ENCODE peak calls at places on chromosomes 3 and 15, in seven cellular contexts. H is fibroblast of villous mesenchyme, M is GM23338, U is left ventricle myocardium inferior, W is neural progenitor cell, P is fibroblast of pulmonary artery, G is fibroblast of lung. D is an unnamed sample.
A peak's percentile ranks its signal among the peaks of the same experiment; 100 is the strongest.

GRCh38 chr3:95036526-95037021 is 973.7 kb downstream of the NSUN3 start:
- DNase-seq in H (no peak), M (peak; percentile 9), U (no peak), W (no peak), P (no peak), G (no peak), D (no peak)

GRCh38 chr3:41202834-41203345 is 3.6 kb downstream of the CTNNB1 start:
- DNase-seq in H (peak; percentile 51), M (peak; percentile 50), U (no peak), W (peak; percentile 32), P (peak; percentile 73), G (peak; percentile 59), D (no peak)

GRCh38 chr15:65346856-65347598 is 30.8 kb downstream of the IGDCC3 start:
- DNase-seq in H (no peak), M (no peak), U (no peak), W (no peak), P (no peak), G (no peak), D (no peak)

GRCh38 chr3:125123906-125124305 is 68.1 kb upstream of the HEG1 start:
- DNase-seq in H (peak; percentile 86), M (no peak), U (no peak), W (no peak), P (peak; percentile 89), G (peak; percentile 93), D (no peak)

GRCh38 chr15:68517285-68517711 is 61.5 kb upstream of the CORO2B start:
- DNase-seq in H (no peak), M (peak; percentile 46), U (peak; percentile 43), W (peak; percentile 66), P (no peak), G (peak; percentile 69), D (peak; percentile 49)

GRCh38 chr3:168416446-168416845 is 320.7 kb upstream of the GOLIM4 start:
- DNase-seq in H (no peak), M (no peak), U (no peak), W (no peak), P (no peak), G (no peak), D (no peak)

GRCh38 chr3:117671707-117672318 is 962.2 kb downstream of the TUSC7 start:
- DNase-seq in H (peak; percentile 11), M (no peak), U (no peak), W (no peak), P (no peak), G (no peak), D (no peak)

GRCh38 chr3:132504375-132504921 is 87.1 kb downstream of the DNAJC13 start:
- DNase-seq in H (peak; percentile 35), M (no peak), U (no peak), W (no peak), P (no peak), G (no peak), D (no peak)

GRCh38 chr3:53377794-53378193 is 30.5 kb upstream of the DCP1A start:
- DNase-seq in H (no peak), M (peak; percentile 12), U (no peak), W (no peak), P (no peak), G (no peak), D (no peak)

GRCh38 chr3:53384465-53385277 is 37.3 kb upstream of the DCP1A start:
- DNase-seq in H (no peak), M (no peak), U (no peak), W (no peak), P (no peak), G (no peak), D (no peak)

GRCh38 chr3:53375019-53375418 is 27.7 kb upstream of the DCP1A start:
- DNase-seq in H (peak; percentile 60), M (peak; percentile 88), U (peak; percentile 36), W (peak; percentile 85), P (peak; percentile 73), G (peak; percentile 21), D (peak; percentile 34)

GRCh38 chr3:53382106-53382505 is 34.8 kb upstream of the DCP1A start:
- DNase-seq in H (no peak), M (no peak), U (no peak), W (no peak), P (peak; percentile 15), G (peak; percentile 33), D (no peak)

GRCh38 chr3:53379898-53380297 is 32.6 kb upstream of the DCP1A start:
- DNase-seq in H (no peak), M (no peak), U (no peak), W (no peak), P (no peak), G (no peak), D (no peak)
- TF ChIP-seq CTCF in H (no peak), M (no peak), U (no peak), W (no peak), P (no peak), G (no peak), D (no peak)

GRCh38 chr3:32148356-32148755 is 41.9 kb downstream of the GPD1L start:
- DNase-seq in H (no peak), M (no peak), U (no peak), W (no peak), P (no peak), G (peak; percentile 46), D (no peak)

GRCh38 chr3:32143849-32144757 is 37.7 kb downstream of the GPD1L start:
- DNase-seq in H (peak; percentile 99), M (peak; percentile 89), U (no peak), W (peak; percentile 80), P (peak; percentile 95), G (peak; percentile 95), D (peak; percentile 42)

GRCh38 chr3:32146669-32147315 is 40.4 kb downstream of the GPD1L start:
- DNase-seq in H (no peak), M (no peak), U (no peak), W (no peak), P (no peak), G (no peak), D (no peak)

GRCh38 chr3:32147509-32147908 is 41.1 kb downstream of the GPD1L start:
- DNase-seq in H (peak; percentile 39), M (no peak), U (no peak), W (no peak), P (no peak), G (peak; percentile 13), D (no peak)

GRCh38 chr3:32147935-32148334 is 41.5 kb downstream of the GPD1L start:
- DNase-seq in H (no peak), M (peak; percentile 22), U (no peak), W (no peak), P (no peak), G (no peak), D (no peak)
- TF ChIP-seq CTCF in H (peak; percentile 25), M (peak; percentile 26), U (no peak), W (no peak), P (peak; percentile 12), G (no peak), D (no peak)

GRCh38 chr3:21290557-21290956 is 460.5 kb downstream of the ZNF385D start:
- DNase-seq in H (no peak), M (peak; percentile 4), U (no peak), W (no peak), P (peak; percentile 8), G (no peak), D (no peak)
- TF ChIP-seq CTCF in H (peak; percentile 55), M (peak; percentile 67), U (peak; percentile 64), W (peak; percentile 60), P (peak; percentile 66), G (peak; percentile 54), D (no peak)

DNA sequence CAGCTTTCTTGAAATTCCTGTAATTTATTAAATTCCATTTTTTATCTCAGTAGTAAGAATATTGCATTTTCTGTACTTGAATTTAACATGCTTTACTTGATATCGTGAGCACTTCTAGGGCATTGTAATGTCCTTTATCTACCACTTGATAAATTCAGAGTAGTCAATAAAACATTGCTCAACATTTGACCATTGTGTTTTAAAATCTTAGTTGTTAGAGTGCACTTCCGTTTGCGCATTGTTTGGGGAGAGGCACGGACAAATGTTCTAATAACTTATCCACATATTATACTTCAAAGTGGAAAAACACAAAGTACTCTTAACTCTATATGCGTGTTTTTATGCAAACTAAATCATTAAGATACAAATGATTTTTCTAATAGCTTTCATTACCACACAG is 444 bp downstream of the FAM227B start:
- DNase-seq in H (peak; percentile 68), M (peak; percentile 5), U (no peak), W (no peak), P (peak; percentile 90), G (peak; percentile 41), D (no peak)
- TF ChIP-seq CTCF in H (peak; percentile 9), M (no peak), U (peak; percentile 26), W (no peak), P (peak; percentile 5), G (no peak), D (peak; percentile 9)

GRCh38 chr3:182621435-182622240 is 171.7 kb upstream of the ATP11B start:
- DNase-seq in H (no peak), M (peak; percentile 33), U (no peak), W (peak; percentile 18), P (no peak), G (no peak), D (no peak)
- TF ChIP-seq CTCF in H (peak; percentile 17), M (peak; percentile 70), U (no peak), W (peak; percentile 61), P (peak; percentile 29), G (no peak), D (no peak)

GRCh38 chr3:8157640-8158039 is 344.0 kb upstream of the LMCD1 start:
- DNase-seq in H (no peak), M (no peak), U (no peak), W (no peak), P (no peak), G (no peak), D (no peak)

GRCh38 chr3:8153778-8154177 is 347.8 kb upstream of the LMCD1 start:
- DNase-seq in H (no peak), M (no peak), U (no peak), W (no peak), P (no peak), G (no peak), D (no peak)

GRCh38 chr3:8147726-8148125 is 353.9 kb upstream of the LMCD1 start:
- DNase-seq in H (no peak), M (no peak), U (no peak), W (no peak), P (no peak), G (no peak), D (no peak)

GRCh38 chr3:8156138-8156537 is 345.5 kb upstream of the LMCD1 start:
- DNase-seq in H (no peak), M (no peak), U (no peak), W (no peak), P (no peak), G (no peak), D (no peak)

DNA sequence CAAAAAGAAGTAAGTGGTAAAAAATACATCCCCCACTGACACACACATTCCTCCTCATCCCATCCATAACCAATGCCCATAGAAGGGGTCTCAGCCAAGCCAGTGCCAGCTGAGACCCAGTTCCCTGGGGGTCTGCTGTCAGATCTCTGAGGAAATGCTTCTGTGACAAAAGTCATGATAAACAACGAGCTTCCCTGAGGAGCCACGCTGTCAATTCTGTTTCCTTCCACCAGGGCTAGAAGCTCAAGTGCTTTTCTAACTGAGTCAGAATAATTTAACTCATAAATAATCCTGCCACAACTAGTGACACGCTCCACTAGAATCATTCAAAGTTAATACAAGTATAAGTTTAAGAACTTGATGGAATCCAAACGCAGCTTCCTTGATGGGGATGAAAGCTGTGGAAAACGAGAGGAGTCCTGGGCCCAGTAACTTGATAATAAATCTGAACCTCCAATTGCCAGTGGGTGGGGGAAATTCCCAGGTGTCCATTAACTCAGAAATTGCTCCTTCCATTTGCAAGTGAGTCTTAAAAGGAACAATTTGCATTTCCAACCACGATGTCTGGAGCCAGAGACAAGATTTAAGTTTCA is 348.7 kb upstream of the LMCD1 start:
- DNase-seq in H (no peak), M (peak; percentile 29), U (no peak), W (no peak), P (no peak), G (no peak), D (no peak)
- TF ChIP-seq CTCF in H (no peak), M (peak; percentile 23), U (no peak), W (no peak), P (no peak), G (no peak), D (no peak)

GRCh38 chr15:54594115-54594514 is 602.6 kb downstream of the RSL24D1 start:
- DNase-seq in H (no peak), M (no peak), U (no peak), W (no peak), P (no peak), G (no peak), D (no peak)
- TF ChIP-seq CTCF in H (no peak), M (peak; percentile 27), U (no peak), W (no peak), P (no peak), G (no peak), D (no peak)